ENCODE peak calls at places on chromosomes 16 and 17, in eight cellular contexts. V is CD4-positive, CD25-positive, alpha-beta regulatory T cell; H is AG04450; T is lung; J is SJSA1; A is stomach; P is caudate nucleus; Z is epithelial cell of prostate. D is an unnamed sample.

GRCh38 chr16:5972747-5973146 is 875.2 kb upstream of the EEF2KMT start:
- DNase-seq in V (no peak), H (no peak), T (no peak), J (no peak), A (no peak), P (no peak), Z (no peak), D (no peak)

GRCh38 chr16:27468941-27469531 is 67.1 kb downstream of the IL21R start:
- DNase-seq in V (no peak), H (no peak), T (no peak), J (no peak), A (no peak), P (peak; percentile 32), Z (no peak), D (no peak)

GRCh38 chr16:26863971-26864370 is 202.8 kb upstream of the C16orf82 start:
- DNase-seq in V (no peak), H (no peak), T (no peak), J (no peak), A (no peak), P (no peak), Z (no peak), D (no peak)

GRCh38 chr16:30091474-30092372 is at the start of gene TBX6:
- DNase-seq in V (peak; percentile 93), H (peak; percentile 54), T (peak; percentile 94), J (peak; percentile 88), A (peak; percentile 95), P (peak; percentile 89), Z (peak; percentile 45), D (peak; percentile 97)

GRCh38 chr17:4318596-4318995 is 47.9 kb downstream of the UBE2G1 start:
- DNase-seq in V (no peak), H (no peak), T (no peak), J (no peak), A (no peak), P (no peak), Z (no peak), D (no peak)

GRCh38 chr16:1780677-1781072 is 1.7 kb downstream of the SPSB3 start:
- DNase-seq in V (no peak), H (no peak), T (no peak), J (no peak), A (no peak), P (no peak), Z (no peak), D (no peak)

GRCh38 chr17:42760652-42761581 is at the start of gene RAMP2:
- DNase-seq in V (no peak), H (no peak), T (no peak), J (no peak), A (peak; percentile 39), P (no peak), Z (no peak), D (peak; percentile 77)

GRCh38 chr16:25033852-25034251 is 18.7 kb upstream of the ARHGAP17 start:
- DNase-seq in V (no peak), H (no peak), T (peak; percentile 66), J (peak; percentile 78), A (no peak), P (no peak), Z (no peak), D (no peak)

GRCh38 chr17:83136931-83137330 is 57.5 kb downstream of the METRNL start:
- DNase-seq in V (no peak), H (no peak), T (no peak), J (no peak), A (no peak), P (no peak), Z (no peak), D (no peak)

GRCh38 chr17:18378205-18378505 is 577 bp downstream of the EVPLL start:
- DNase-seq in V (no peak), H (no peak), T (no peak), J (no peak), A (no peak), P (no peak), Z (no peak), D (no peak)

GRCh38 chr17:18379246-18380146 is 1.9 kb downstream of the EVPLL start:
- DNase-seq in V (no peak), H (no peak), T (no peak), J (no peak), A (no peak), P (no peak), Z (no peak), D (no peak)

GRCh38 chr17:18374216-18374615 is 3.4 kb upstream of the EVPLL start:
- DNase-seq in V (no peak), H (no peak), T (no peak), J (no peak), A (no peak), P (no peak), Z (no peak), D (no peak)

GRCh38 chr17:18380471-18381157 is 3.0 kb downstream of the EVPLL start:
- DNase-seq in V (no peak), H (no peak), T (no peak), J (no peak), A (no peak), P (no peak), Z (no peak), D (no peak)

GRCh38 chr17:18377437-18378204 is at the start of gene EVPLL:
- DNase-seq in V (no peak), H (no peak), T (peak; percentile 85), J (no peak), A (peak; percentile 82), P (no peak), Z (peak; percentile 91), D (no peak)
- H3K27ac ChIP-seq in V (no peak within 1 kb of the TSS), H (no peak within 1 kb of the TSS), T (no peak within 1 kb of the TSS), J (no peak within 1 kb of the TSS), A (peak within 1 kb of the TSS; percentile 74), P (no peak within 1 kb of the TSS), Z (peak within 1 kb of the TSS; percentile 66), D (no peak within 1 kb of the TSS)

GRCh38 chr16:8961811-8962390 is 1.8 kb downstream of the USP7 start:
- DNase-seq in V (no peak), H (no peak), T (no peak), J (no peak), A (no peak), P (no peak), Z (no peak), D (no peak)

GRCh38 chr16:8960788-8961109 is 3.0 kb downstream of the USP7 start:
- DNase-seq in V (no peak), H (no peak), T (no peak), J (no peak), A (no peak), P (no peak), Z (no peak), D (no peak)

GRCh38 chr16:8958344-8958808 is 5.3 kb downstream of the USP7 start:
- DNase-seq in V (no peak), H (no peak), T (no peak), J (peak; percentile 47), A (no peak), P (no peak), Z (no peak), D (no peak)

GRCh38 chr16:8962393-8963009 is 1.2 kb downstream of the USP7 start:
- DNase-seq in V (peak; percentile 79), H (no peak), T (peak; percentile 37), J (no peak), A (peak; percentile 50), P (no peak), Z (no peak), D (peak; percentile 49)

GRCh38 chr16:8959921-8960787 is 3.6 kb downstream of the USP7 start:
- DNase-seq in V (peak; percentile 30), H (no peak), T (no peak), J (no peak), A (no peak), P (no peak), Z (no peak), D (no peak)
- H3K27ac ChIP-seq in V (peak overlapping the region; percentile 63), H (peak overlapping the region; percentile 39), T (no peak overlapping the region), J (no peak overlapping the region), A (peak overlapping the region; percentile 62), P (no peak overlapping the region), Z (no peak overlapping the region), D (no peak overlapping the region)

DNA sequence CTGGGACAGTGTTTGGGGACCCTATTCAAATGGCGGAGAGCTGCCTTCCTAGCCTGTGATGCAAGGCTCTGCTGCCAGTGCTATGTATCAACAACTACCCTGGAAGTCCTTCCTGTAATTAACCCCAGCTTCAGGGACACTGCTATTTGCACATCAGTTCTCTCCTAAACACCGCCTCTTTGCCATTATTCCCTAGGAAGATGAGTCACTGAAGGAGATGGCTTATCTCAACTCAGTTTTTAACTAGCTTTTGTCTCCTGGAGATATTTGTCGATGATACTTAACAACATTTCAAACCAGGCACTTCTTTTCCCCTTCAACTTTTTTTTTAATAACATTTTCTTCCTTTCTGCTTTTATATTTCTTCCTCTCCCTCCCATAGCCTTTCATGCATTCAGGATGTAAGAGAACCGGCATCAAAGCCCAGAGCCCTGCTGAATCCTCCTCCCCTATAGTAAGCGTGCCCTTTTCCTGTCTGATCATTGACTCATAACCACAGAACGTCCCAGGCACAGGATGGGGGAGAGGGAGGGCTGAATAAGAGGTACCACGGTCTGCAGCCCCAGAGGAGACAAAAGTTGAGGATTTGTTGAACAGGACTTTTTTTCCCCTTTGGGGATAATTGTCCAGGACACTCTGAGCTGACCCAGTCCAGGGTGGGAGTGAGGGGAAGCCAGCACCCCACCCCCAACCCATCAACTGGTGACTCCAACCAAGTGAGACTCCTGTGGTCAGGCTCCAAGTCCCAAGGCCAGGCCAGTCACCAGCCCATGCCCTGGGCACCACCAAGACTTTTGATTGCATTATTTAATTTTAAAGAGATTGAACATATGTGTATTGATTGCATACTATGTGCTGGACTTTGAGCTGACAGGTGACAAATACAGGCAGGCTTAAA is 387.9 kb upstream of the SALL1 start:
- DNase-seq in V (no peak), H (peak; percentile 67), T (no peak), J (peak; percentile 95), A (no peak), P (no peak), Z (no peak), D (no peak)
- H3K27ac ChIP-seq in V (no peak overlapping the region), H (peak overlapping the region; percentile 68), T (no peak overlapping the region), J (peak overlapping the region; percentile 65), A (no peak overlapping the region), P (no peak overlapping the region), Z (peak overlapping the region; percentile 26), D (no peak overlapping the region)

DNA sequence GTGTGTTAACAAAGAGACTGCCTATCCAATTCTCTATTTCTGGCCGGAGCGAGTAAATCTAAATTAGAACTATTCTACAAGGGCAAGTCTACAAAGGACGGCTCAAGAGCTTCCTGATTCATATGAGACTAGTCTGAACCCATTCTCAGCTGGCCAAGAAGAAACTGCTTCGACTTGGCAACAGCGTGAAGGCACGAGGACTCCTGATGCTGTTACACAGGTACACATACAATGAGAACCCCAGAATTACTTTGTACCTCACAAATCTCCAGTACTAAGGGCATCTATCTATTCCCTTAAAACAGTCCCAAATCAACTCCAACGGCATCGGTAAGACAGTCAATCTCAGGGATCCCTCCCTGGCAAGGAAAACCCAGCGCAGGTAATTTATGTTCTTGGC is 1.5 kb downstream of the CRK start:
- DNase-seq in V (no peak), H (no peak), T (no peak), J (no peak), A (no peak), P (no peak), Z (no peak), D (no peak)
- H3K27ac ChIP-seq in V (peak overlapping the region; percentile 93), H (no peak overlapping the region), T (peak overlapping the region; percentile 99), J (no peak overlapping the region), A (peak overlapping the region; percentile 99), P (no peak overlapping the region), Z (peak overlapping the region; percentile 89), D (peak overlapping the region; percentile 85)

GRCh38 chr16:369275-369865 is 968 bp downstream of the MRPL28 start:
- DNase-seq in V (no peak), H (no peak), T (no peak), J (no peak), A (no peak), P (no peak), Z (no peak), D (peak; percentile 22)
- H3K27ac ChIP-seq in V (no peak overlapping the region), H (no peak overlapping the region), T (no peak overlapping the region), J (no peak overlapping the region), A (no peak overlapping the region), P (no peak overlapping the region), Z (no peak overlapping the region), D (no peak overlapping the region)

D was measured in pancreas.